ENCODE peak calls at places on chromosomes 5 and 9, in five cellular contexts. S, J, T, P and L are unnamed samples.

GRCh38 chr9:110979636-110980035 is 58.6 kb downstream of the LPAR1 start:
- DNase-seq in T (no peak), S (no peak), P (no peak), J (no peak), L (no peak)

GRCh38 chr9:73079326-73079725 is 72.3 kb upstream of the ANXA1 start:
- DNase-seq in P (no peak), S (no peak), T (no peak), J (no peak), L (no peak)

GRCh38 chr5:1554410-1554967 is 30.7 kb upstream of the LPCAT1 start:
- DNase-seq in J (peak; percentile 82), P (no peak), S (no peak), T (no peak), L (no peak)

GRCh38 chr5:95605786-95606185 is 14.1 kb upstream of the GPR150 start:
- DNase-seq in S (no peak), J (no peak), P (no peak), T (no peak), L (no peak)

GRCh38 chr5:133662578-133662977 is 50.2 kb upstream of the FSTL4 start:
- DNase-seq in J (peak; percentile 90), S (no peak), P (no peak), T (no peak), L (no peak)

GRCh38 chr5:133376986-133377385 is 235.4 kb downstream of the FSTL4 start:
- DNase-seq in S (no peak), P (no peak), T (no peak), J (peak; percentile 55), L (no peak)

GRCh38 chr9:107870927-107871720 is 381.6 kb upstream of the KLF4 start:
- DNase-seq in S (no peak), P (no peak), T (no peak), J (no peak), L (no peak)

GRCh38 chr9:37920471-37921167 is 16.7 kb upstream of the SLC25A51 start:
- DNase-seq in T (no peak), S (no peak), J (no peak), P (no peak), L (peak; percentile 16)

GRCh38 chr5:140868721-140869554 is at the start of gene PCDHA11:
- DNase-seq in S (no peak), P (peak; percentile 40), T (no peak), J (no peak), L (no peak)

GRCh38 chr9:21810388-21810787 is 8.0 kb downstream of the MTAP start:
- DNase-seq in T (no peak), S (peak; percentile 49), J (no peak), P (no peak), L (no peak)

GRCh38 chr5:55700745-55701144 is 11.4 kb downstream of the SLC38A9 start:
- DNase-seq in J (no peak), P (no peak), S (no peak), T (no peak), L (no peak)

GRCh38 chr9:127121628-127122175 is 733 bp downstream of the ANGPTL2 start:
- DNase-seq in S (peak; percentile 35), P (no peak), J (no peak), T (peak; percentile 44), L (no peak)

GRCh38 chr5:17000296-17000939 is 64.3 kb upstream of the MYO10 start:
- DNase-seq in S (peak; percentile 98), P (no peak), T (no peak), J (no peak), L (no peak)

GRCh38 chr5:105978011-105978410 is 1692.7 kb downstream of the EFNA5 start:
- DNase-seq in J (no peak), S (no peak), P (no peak), T (no peak), L (no peak)

GRCh38 chr9:132873403-132873802 is 4.7 kb downstream of the AK8 start:
- DNase-seq in T (no peak), P (no peak), S (no peak), J (no peak), L (no peak)

GRCh38 chr5:68011801-68012200 is 203.8 kb upstream of the PIK3R1 start:
- DNase-seq in P (no peak), S (no peak), J (no peak), T (no peak), L (no peak)

DNA sequence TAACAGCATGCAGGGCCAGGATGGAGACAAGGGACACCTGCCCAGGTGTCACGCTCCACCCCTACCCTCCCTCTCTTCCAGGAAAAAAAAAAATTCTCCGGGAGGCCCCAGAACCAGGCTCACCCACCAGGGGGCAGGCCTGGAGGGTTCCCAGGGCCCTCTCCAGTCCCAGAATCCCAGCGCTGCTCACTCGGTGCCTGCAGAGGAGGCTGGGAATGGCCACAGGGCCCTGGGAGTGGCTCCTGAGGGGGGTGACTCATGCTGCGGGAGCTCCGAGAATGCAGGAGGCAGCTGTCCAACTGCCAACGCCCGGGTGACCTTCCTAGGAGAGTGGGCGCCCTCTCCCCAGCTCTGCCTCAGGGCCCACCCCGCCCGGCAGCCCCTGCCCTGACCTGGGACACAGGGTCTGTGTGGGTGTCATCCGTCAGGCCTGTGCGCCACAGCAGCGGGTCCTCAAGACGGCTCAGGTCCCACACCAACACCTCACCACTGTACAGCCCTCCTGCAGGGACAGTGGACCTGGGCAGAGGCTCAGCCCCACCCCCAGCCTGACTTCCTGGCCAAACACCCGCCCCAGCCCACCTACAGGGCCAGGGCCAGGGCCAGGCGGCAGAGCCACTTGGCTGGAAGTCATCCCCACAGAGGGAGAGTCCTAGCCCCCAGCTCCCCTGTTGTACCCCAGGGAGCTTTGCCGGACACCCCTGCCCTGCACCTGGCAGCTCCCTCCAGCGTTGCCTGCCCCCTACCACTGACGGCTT is 21.2 kb downstream of the DYNC2I2 start:
- DNase-seq in J (no peak), T (peak; percentile 85), S (peak; percentile 94), P (peak; percentile 93), L (peak; percentile 23)
- TF ChIP-seq POLR2A in J (no peak), T (peak; percentile 17), S (no peak), P (peak; percentile 69), L (no peak)

GRCh38 chr9:85940832-85941616 is at the start of gene NAA35:
- DNase-seq in T (peak; percentile 99), S (peak; percentile 97), J (peak; percentile 98), P (peak; percentile 99), L (peak; percentile 99)

GRCh38 chr9:85942913-85943729 is 2.2 kb downstream of the NAA35 start:
- DNase-seq in T (no peak), P (no peak), S (no peak), J (no peak), L (no peak)

GRCh38 chr9:85941617-85941930 is 628 bp downstream of the NAA35 start:
- DNase-seq in S (no peak), T (no peak), P (no peak), J (no peak), L (peak; percentile 38)

GRCh38 chr9:85941966-85942912 is 1.3 kb downstream of the NAA35 start:
- DNase-seq in P (no peak), S (no peak), J (no peak), T (no peak), L (no peak)

DNA sequence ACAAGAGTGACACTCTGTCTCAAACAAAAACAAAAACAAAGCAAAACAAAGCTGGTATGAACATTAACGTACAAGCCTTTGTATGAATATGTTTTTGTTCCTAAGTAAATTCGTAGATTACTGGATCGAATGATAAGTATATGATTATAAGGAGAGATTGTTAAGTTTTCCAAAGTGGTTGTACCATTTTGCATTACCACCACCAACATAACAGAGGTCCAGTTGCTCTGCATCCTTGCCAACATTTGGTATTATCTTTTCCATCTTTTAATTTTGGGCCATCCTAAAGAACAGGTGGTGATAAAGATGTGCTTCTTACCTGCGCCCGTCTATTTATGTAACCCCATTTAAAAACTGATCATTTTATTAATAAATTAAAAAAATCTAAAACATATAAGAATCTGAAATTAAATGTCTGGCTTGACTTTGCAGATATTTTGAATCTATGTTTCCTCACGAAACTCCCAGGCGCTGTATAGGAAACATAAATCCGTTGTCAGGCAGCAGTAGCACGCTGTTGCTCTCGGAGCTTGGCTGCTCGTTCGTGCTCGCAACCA is 593 bp upstream of the NAA35 start:
- DNase-seq in J (no peak), T (no peak), S (no peak), P (no peak), L (peak; percentile 66)
- TF ChIP-seq POLR2A in J (no peak), T (no peak), S (peak; percentile 91), P (peak; percentile 95), L (no peak)

GRCh38 chr9:35689351-35689600 is 449 bp downstream of the TPM2 start:
- DNase-seq in S (no peak), T (no peak), J (no peak), P (no peak), L (no peak)

GRCh38 chr9:35689601-35690446 is at the start of gene TPM2:
- DNase-seq in S (peak; percentile 90), P (peak; percentile 31), T (peak; percentile 93), J (no peak), L (no peak)

GRCh38 chr9:35691325-35691631 is 1.6 kb upstream of the TPM2 start:
- DNase-seq in J (no peak), P (no peak), T (no peak), S (no peak), L (no peak)

GRCh38 chr9:35691757-35692301 is 2.1 kb upstream of the TPM2 start:
- DNase-seq in S (no peak), P (no peak), J (no peak), T (peak; percentile 60), L (no peak)

DNA sequence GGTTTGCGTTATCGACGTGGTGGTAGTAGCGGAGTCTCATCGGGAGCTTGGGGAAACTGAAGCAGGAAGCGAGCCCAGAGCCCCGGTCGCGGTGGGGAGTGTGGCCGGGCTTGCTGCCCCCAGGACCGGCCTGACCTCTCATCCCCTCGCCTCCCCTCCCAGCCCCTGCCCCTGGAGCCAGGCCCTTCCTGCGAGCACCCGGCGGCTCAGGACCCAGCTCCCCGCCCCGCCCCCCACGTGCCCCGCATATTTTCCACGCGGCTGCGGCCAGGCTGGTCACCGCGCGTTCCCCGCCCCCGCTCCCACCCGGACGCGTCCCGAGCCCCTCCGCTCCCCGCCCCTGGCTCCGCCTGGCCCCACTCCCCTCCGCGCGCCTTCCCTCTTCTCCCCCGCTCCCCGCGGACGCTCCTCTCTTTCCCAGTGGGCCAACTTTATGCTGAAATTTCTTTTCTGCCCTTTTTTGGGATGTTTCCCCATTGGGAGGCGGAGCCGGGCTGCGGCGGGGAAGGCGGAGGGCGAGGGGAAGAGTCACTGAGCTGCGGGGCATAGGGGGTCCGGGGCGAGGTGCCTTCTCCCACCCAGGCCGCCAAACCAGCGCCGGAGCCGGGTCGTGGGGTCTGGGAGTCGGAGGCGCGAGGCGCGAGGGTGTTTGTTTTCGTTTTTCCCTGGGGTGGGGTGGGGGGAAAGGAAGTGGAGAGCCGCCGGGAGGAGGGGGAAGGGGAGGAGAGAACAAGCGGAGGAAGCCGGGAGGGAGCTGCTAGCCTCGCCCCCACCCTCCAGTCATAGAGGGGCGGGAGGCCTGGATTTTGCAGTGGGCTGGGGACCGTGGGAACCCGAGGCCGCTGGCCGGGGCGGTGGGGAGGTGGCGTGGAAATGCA is 961 bp upstream of the TPM2 start:
- DNase-seq in P (peak; percentile 60), S (peak; percentile 75), J (no peak), T (peak; percentile 93), L (peak; percentile 14)
- TF ChIP-seq POLR2A in P (peak; percentile 61), S (peak; percentile 35), J (no peak), T (peak; percentile 77), L (no peak)

GRCh38 chr9:128556276-128556675 is 3.9 kb downstream of the SPTAN1 start:
- DNase-seq in S (no peak), J (no peak), T (no peak), P (no peak), L (no peak)

GRCh38 chr9:128553695-128554094 is 1.3 kb downstream of the SPTAN1 start:
- DNase-seq in T (no peak), P (no peak), S (peak; percentile 86), J (no peak), L (no peak)

GRCh38 chr9:128556915-128557634 is 4.7 kb downstream of the SPTAN1 start:
- DNase-seq in P (no peak), S (no peak), T (no peak), J (no peak), L (no peak)

GRCh38 chr9:128554155-128554862 is 1.9 kb downstream of the SPTAN1 start:
- DNase-seq in S (peak; percentile 93), T (peak; percentile 76), J (no peak), P (peak; percentile 39), L (no peak)

GRCh38 chr9:128555180-128555721 is 2.9 kb downstream of the SPTAN1 start:
- DNase-seq in S (peak; percentile 79), J (no peak), P (peak; percentile 25), T (peak; percentile 58), L (no peak)
- TF ChIP-seq POLR2A in S (no peak), J (no peak), P (no peak), T (no peak), L (no peak)